ENCODE peak calls at places on chromosomes 13 and 19, in seven cellular contexts. C is omental fat pad; I is gastrocnemius medialis; M is dorsolateral prefrontal cortex; G is MCF 10A; W is CD8-positive, alpha-beta T cell; H is NB4. B is an unnamed sample.
A peak's percentile ranks its signal among the peaks of the same experiment; 100 is the strongest.

GRCh38 chr19:1936916-1937610 is 3.9 kb upstream of the CSNK1G2 start:
- DNase-seq in C (no peak), I (no peak), M (no peak), G (no peak), W (no peak), H (no peak), B (no peak)

GRCh38 chr19:52527134-52527953 is at the start of gene ZNF808:
- DNase-seq in C (peak; percentile 92), I (peak; percentile 90), M (peak; percentile 90), G (peak; percentile 93), W (peak; percentile 96), H (peak; percentile 96), B (peak; percentile 90)

GRCh38 chr13:33543631-33544030 is 258.1 kb upstream of the STARD13 start:
- DNase-seq in C (no peak), I (no peak), M (no peak), G (peak; percentile 12), W (no peak), H (peak; percentile 22), B (no peak)

GRCh38 chr19:52297601-52298358 is 811 bp downstream of the ZNF480 start:
- DNase-seq in C (no peak), I (no peak), M (no peak), G (no peak), W (no peak), H (peak; percentile 63), B (no peak)

GRCh38 chr19:45777395-45777961 is 4.8 kb downstream of the DMPK start:
- DNase-seq in C (no peak), I (no peak), M (no peak), G (no peak), W (no peak), H (no peak), B (no peak)

GRCh38 chr19:55255618-55256423 is 3.0 kb downstream of the PPP6R1 start:
- DNase-seq in C (no peak), I (no peak), M (no peak), G (peak; percentile 20), W (no peak), H (peak; percentile 77), B (peak; percentile 65)

GRCh38 chr13:48506092-48506701 is 26.7 kb downstream of the RCBTB2 start:
- DNase-seq in C (no peak), I (no peak), M (no peak), G (no peak), W (no peak), H (no peak), B (no peak)

GRCh38 chr19:36151144-36152051 is 849 bp downstream of the COX7A1 start:
- DNase-seq in C (no peak), I (peak; percentile 56), M (no peak), G (no peak), W (no peak), H (no peak), B (peak; percentile 40)

GRCh38 chr13:113814435-113814821 is 49.4 kb downstream of the GAS6 start:
- DNase-seq in C (no peak), I (no peak), M (no peak), G (no peak), W (no peak), H (no peak), B (no peak)

GRCh38 chr19:18831524-18832330 is at the start of gene UPF1:
- DNase-seq in C (peak; percentile 55), I (peak; percentile 86), M (peak; percentile 89), G (peak; percentile 90), W (peak; percentile 92), H (peak; percentile 94), B (peak; percentile 97)
- TF ChIP-seq CTCF in C (no peak), I (peak; percentile 23), M (no peak), G (no peak), W (no peak), H (no peak), B (no peak)

GRCh38 chr13:97749174-97749573 is 204.3 kb upstream of the IPO5 start:
- DNase-seq in C (no peak), I (no peak), M (no peak), G (peak; percentile 93), W (no peak), H (peak; percentile 21), B (no peak)
- TF ChIP-seq CTCF in C (no peak), I (no peak), M (peak; percentile 12), G (peak; percentile 44), W (no peak), H (peak; percentile 10), B (no peak)

GRCh38 chr19:11019824-11020223 is 59.0 kb downstream of the SMARCA4 start:
- DNase-seq in C (no peak), I (no peak), M (no peak), G (no peak), W (no peak), H (no peak), B (no peak)
- TF ChIP-seq CTCF in C (no peak), I (no peak), M (no peak), G (no peak), W (no peak), H (no peak), B (no peak)

GRCh38 chr19:11288349-11288748 is 7.6 kb upstream of the TSPAN16 start:
- DNase-seq in C (no peak), I (no peak), M (no peak), G (peak; percentile 35), W (no peak), H (peak; percentile 43), B (peak; percentile 34)
- TF ChIP-seq CTCF in C (no peak), I (peak; percentile 9), M (peak; percentile 43), G (peak; percentile 33), W (no peak), H (peak; percentile 47), B (no peak)

GRCh38 chr13:71218960-71219359 is 648.0 kb downstream of the DACH1 start:
- DNase-seq in C (no peak), I (no peak), M (no peak), G (peak; percentile 18), W (no peak), H (peak; percentile 27), B (peak; percentile 6)
- TF ChIP-seq CTCF in C (no peak), I (no peak), M (no peak), G (no peak), W (no peak), H (no peak), B (no peak)

GRCh38 chr13:58655086-58655485 is 1023.5 kb downstream of the PCDH17 start:
- DNase-seq in C (no peak), I (no peak), M (no peak), G (no peak), W (no peak), H (peak; percentile 57), B (no peak)
- TF ChIP-seq CTCF in C (no peak), I (no peak), M (no peak), G (no peak), W (no peak), H (no peak), B (no peak)

DNA sequence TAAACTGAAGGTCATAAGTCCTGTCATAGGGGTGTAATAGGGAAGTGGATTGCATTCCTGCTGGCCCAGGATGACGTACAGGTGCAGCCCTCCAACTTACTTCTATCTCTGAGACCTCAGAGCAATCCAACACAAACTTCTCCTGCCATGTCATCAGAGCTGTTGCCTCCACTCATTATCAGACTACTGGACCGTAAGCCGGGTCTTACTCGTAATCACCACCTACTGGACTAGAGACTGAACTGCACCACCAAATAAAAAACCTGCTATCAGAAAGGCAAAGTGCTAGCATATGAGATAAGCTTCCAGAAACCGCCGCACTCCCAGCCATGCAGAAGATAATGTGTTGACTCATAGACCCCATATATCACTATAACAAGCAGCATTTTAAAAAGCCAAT is 102.1 kb downstream of the SLITRK1 start:
- DNase-seq in C (no peak), I (no peak), M (no peak), G (peak; percentile 14), W (no peak), H (peak; percentile 56), B (no peak)
- TF ChIP-seq CTCF in C (no peak), I (no peak), M (peak; percentile 10), G (peak; percentile 24), W (no peak), H (peak; percentile 60), B (no peak)

DNA sequence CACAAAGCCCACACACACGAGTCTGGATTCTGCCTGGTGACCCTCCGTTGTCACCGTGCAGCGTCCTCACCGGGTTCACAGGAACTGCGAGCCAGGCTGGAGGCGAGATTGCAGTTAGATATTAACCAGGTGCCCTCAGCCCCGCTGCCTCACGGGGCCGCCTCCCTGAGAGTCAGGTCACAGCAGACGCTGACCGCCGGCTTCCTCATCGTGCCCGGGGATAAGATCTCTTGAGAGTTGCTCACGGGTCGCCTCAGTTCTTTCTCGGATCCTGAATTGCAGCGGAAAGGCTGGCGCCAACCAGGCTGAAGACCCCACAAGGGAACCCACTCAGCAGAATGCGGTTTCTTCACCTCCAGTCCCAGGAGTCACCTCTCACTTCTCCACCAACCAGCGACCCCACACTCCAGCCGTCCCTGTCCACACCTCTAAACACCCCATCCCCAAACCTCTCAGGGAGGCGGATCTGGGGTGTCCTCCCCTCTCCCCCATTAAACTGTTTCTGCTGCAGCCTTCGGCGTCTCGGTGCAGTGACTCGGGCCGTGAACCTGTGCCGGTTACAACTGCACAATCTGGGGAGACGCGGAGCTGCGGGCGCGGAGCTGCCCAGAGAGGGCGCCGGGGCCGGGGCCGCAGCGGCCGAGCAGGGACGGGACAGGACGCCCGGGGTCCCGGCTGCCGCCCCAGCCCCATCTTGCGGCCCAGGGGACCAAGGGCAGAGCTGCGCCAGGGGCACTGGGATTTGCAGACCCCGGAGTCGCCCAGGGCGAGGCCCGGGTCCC is 591 bp downstream of the ZNF823 start:
- DNase-seq in C (peak; percentile 32), I (peak; percentile 2), M (no peak), G (peak; percentile 55), W (no peak), H (peak; percentile 65), B (peak; percentile 64)
- TF ChIP-seq CTCF in C (no peak), I (no peak), M (no peak), G (no peak), W (no peak), H (no peak), B (peak; percentile 24)

B was measured in GM13976.